ENCODE peak calls at places on chromosomes 4 and X, in six cellular contexts. X is GM23338, S is H1, F is HCT116, K is HepG2, C is K562. O is an unnamed sample.

GRCh38 chr4:125991398-125991797 is 676.6 kb downstream of the FAT4 start:
- DNase-seq in C (no peak), S (no peak), K (no peak), F (no peak), X (no peak), O (no peak)

GRCh38 chr4:46386570-46386969 is 3.4 kb downstream of the GABRA2 start:
- DNase-seq in F (no peak), S (no peak), X (peak; percentile 70), C (no peak), K (peak; percentile 28), O (no peak)

GRCh38 chr4:99157478-99157935 is 13.4 kb upstream of the ADH4 start:
- DNase-seq in F (no peak), K (peak; percentile 100), S (no peak), C (no peak), X (no peak), O (no peak)

GRCh38 chr4:106051496-106051895 is 156.2 kb downstream of the NPNT start:
- DNase-seq in F (no peak), C (no peak), X (no peak), K (no peak), S (no peak), O (no peak)

GRCh38 chrX:14083783-14084182 is 54.1 kb upstream of the GEMIN8 start:
- DNase-seq in C (no peak), X (no peak), K (no peak), S (no peak), F (no peak), O (no peak)

GRCh38 chrX:17668929-17669328 is 68.4 kb upstream of the SCML1 start:
- DNase-seq in S (no peak), C (no peak), X (no peak), F (no peak), K (no peak), O (no peak)

GRCh38 chr4:88177981-88178632 is 19.7 kb upstream of the ABCG2 start:
- DNase-seq in K (peak; percentile 28), C (peak; percentile 13), S (peak; percentile 82), X (peak; percentile 93), F (peak; percentile 34), O (peak; percentile 69)

GRCh38 chr4:95758001-95758400 is 81.9 kb upstream of the PDHA2 start:
- DNase-seq in S (no peak), C (no peak), X (no peak), F (no peak), K (no peak), O (no peak)

GRCh38 chr4:89312066-89312465 is 4.5 kb upstream of the GPRIN3 start:
- DNase-seq in K (no peak), X (no peak), S (no peak), F (no peak), C (no peak), O (no peak)

GRCh38 chr4:151743128-151743854 is 17.5 kb downstream of the GATB start:
- DNase-seq in X (peak; percentile 3), S (no peak), K (no peak), C (no peak), F (no peak), O (no peak)

GRCh38 chr4:82099863-82100579 is 273.8 kb downstream of the HNRNPD start:
- DNase-seq in K (no peak), X (no peak), C (no peak), F (no peak), S (no peak), O (no peak)

GRCh38 chr4:163400911-163401310 is 57.2 kb downstream of the NPY5R start:
- DNase-seq in K (no peak), C (no peak), S (no peak), F (no peak), X (no peak), O (no peak)

GRCh38 chrX:44898411-44899221 is 25.6 kb downstream of the KDM6A start:
- DNase-seq in C (peak; percentile 7), F (no peak), K (peak; percentile 20), S (no peak), X (no peak), O (no peak)

GRCh38 chrX:77937291-77937690 is 26.8 kb downstream of the ATP7A start:
- DNase-seq in C (no peak), X (no peak), S (no peak), K (no peak), F (no peak), O (no peak)

GRCh38 chr4:26206339-26206738 is 114.5 kb upstream of the RBPJ start:
- DNase-seq in X (no peak), S (no peak), K (no peak), C (no peak), F (no peak), O (no peak)

GRCh38 chrX:107674480-107675364 is 46.4 kb downstream of the PRPS1 start:
- DNase-seq in F (no peak), X (no peak), S (no peak), K (no peak), C (peak; percentile 35), O (no peak)

GRCh38 chrX:15447985-15448639 is 45.0 kb downstream of the PIR start:
- DNase-seq in X (no peak), K (no peak), S (no peak), C (no peak), F (no peak), O (no peak)

GRCh38 chrX:20042221-20042620 is 51.4 kb upstream of the BCLAF3 start:
- DNase-seq in X (no peak), K (no peak), C (no peak), S (no peak), F (no peak), O (no peak)

GRCh38 chrX:11555759-11556158 is 110.0 kb downstream of the ARHGAP6 start:
- DNase-seq in S (no peak), X (no peak), K (peak; percentile 6), C (no peak), F (no peak), O (no peak)

GRCh38 chr4:39698424-39699009 is 581 bp downstream of the UBE2K start:
- DNase-seq in C (no peak), F (no peak), S (no peak), X (peak; percentile 87), K (peak; percentile 25), O (no peak)

GRCh38 chr4:72567821-72568620 is 1.0 kb downstream of the ADAMTS3 start:
- DNase-seq in C (peak; percentile 72), X (peak; percentile 96), S (peak; percentile 82), F (no peak), K (peak; percentile 3), O (no peak)

GRCh38 chrX:48966796-48967579 is 4.7 kb downstream of the KCND1 start:
- DNase-seq in C (no peak), X (no peak), S (no peak), F (no peak), K (no peak), O (no peak)

GRCh38 chr4:111046811-111047210 is 423.9 kb upstream of the PITX2 start:
- DNase-seq in S (no peak), F (no peak), K (no peak), C (no peak), X (no peak), O (no peak)

GRCh38 chr4:1523506-1523905 is 117.3 kb upstream of the NKX1-1 start:
- DNase-seq in F (no peak), S (no peak), K (no peak), C (no peak), X (no peak), O (no peak)

GRCh38 chr4:1522606-1523005 is 116.4 kb upstream of the NKX1-1 start:
- DNase-seq in C (no peak), K (no peak), S (no peak), F (no peak), X (no peak), O (no peak)

GRCh38 chr4:1523033-1523432 is 116.8 kb upstream of the NKX1-1 start:
- DNase-seq in S (no peak), K (no peak), X (no peak), C (no peak), F (no peak), O (no peak)

GRCh38 chr4:1524761-1525160 is 118.5 kb upstream of the NKX1-1 start:
- DNase-seq in F (no peak), S (no peak), X (no peak), C (no peak), K (no peak), O (no peak)

GRCh38 chr4:1523907-1524636 is 117.8 kb upstream of the NKX1-1 start:
- DNase-seq in F (no peak), C (no peak), K (no peak), S (no peak), X (no peak), O (no peak)
- TF ChIP-seq EZH2 in F (no peak), C (no peak), K (no peak), S (no peak), X (no peak), O (no peak)

GRCh38 chr4:94457692-94458106 is 6.0 kb downstream of the PDLIM5 start:
- DNase-seq in F (no peak), K (no peak), S (no peak), X (peak; percentile 43), C (no peak), O (no peak)
- TF ChIP-seq POLR2AphosphoS5 in F (no peak), K (no peak), S (no peak), X (no peak), C (no peak), O (no peak)

GRCh38 chr4:112516401-112517066 is 554 bp upstream of the NEUROG2 start:
- DNase-seq in C (peak; percentile 21), S (no peak), X (peak; percentile 85), K (no peak), F (no peak), O (no peak)

GRCh38 chr4:112516076-112516385 is at the start of gene NEUROG2:
- DNase-seq in X (no peak), F (no peak), S (no peak), K (no peak), C (no peak), O (no peak)

GRCh38 chr4:112518675-112519074 is 2.7 kb upstream of the NEUROG2 start:
- DNase-seq in S (no peak), K (no peak), X (no peak), F (no peak), C (no peak), O (no peak)

GRCh38 chr4:112517067-112517588 is 1.1 kb upstream of the NEUROG2 start:
- DNase-seq in X (peak; percentile 67), K (no peak), S (no peak), F (no peak), C (no peak), O (no peak)

GRCh38 chr4:112517911-112518310 is 1.9 kb upstream of the NEUROG2 start:
- DNase-seq in X (no peak), C (no peak), S (no peak), F (no peak), K (no peak), O (no peak)
- TF ChIP-seq EZH2 in X (peak; percentile 16), C (no peak), S (no peak), F (no peak), K (no peak), O (no peak)

GRCh38 chr4:10106421-10107039 is 10.1 kb downstream of the WDR1 start:
- DNase-seq in C (no peak), K (no peak), F (peak; percentile 62), S (no peak), X (no peak), O (no peak)

GRCh38 chr4:10108818-10109783 is 7.5 kb downstream of the WDR1 start:
- DNase-seq in C (no peak), K (no peak), S (no peak), F (no peak), X (no peak), O (no peak)

GRCh38 chr4:10109995-10110670 is 6.5 kb downstream of the WDR1 start:
- DNase-seq in F (no peak), K (no peak), S (no peak), X (peak; percentile 8), C (no peak), O (no peak)

GRCh38 chr4:10107111-10108091 is 9.2 kb downstream of the WDR1 start:
- DNase-seq in F (no peak), K (no peak), X (no peak), S (no peak), C (no peak), O (no peak)

GRCh38 chr4:10108391-10108790 is 8.2 kb downstream of the WDR1 start:
- DNase-seq in C (no peak), K (no peak), S (no peak), F (no peak), X (no peak), O (no peak)
- TF ChIP-seq POLR2AphosphoS5 in C (no peak), K (no peak), S (no peak), F (no peak), X (no peak), O (no peak)

O was measured in SK-N-MC.